ENCODE peak calls at places on chromosomes 16 and 17, in six cellular contexts. One of them, this sample, is unnamed.

GRCh38 chr17:67136191-67137025 is 92.1 kb downstream of the CACNG1 start:
- DNase-seq in fibroblast of lung: no peak
- DNase-seq in mucosa of descending colon: no peak
- DNase-seq in SIG-M5: no peak
- DNase-seq in kidney: no peak
- DNase-seq in germinal center: no peak
- DNase-seq in this sample: no peak

GRCh38 chr16:56611281-56611833 is 3.0 kb downstream of the MT2A start:
- DNase-seq in SIG-M5: no peak
- DNase-seq in kidney: peak; percentile 72
- DNase-seq in germinal center: no peak
- DNase-seq in fibroblast of lung: peak; percentile 49
- DNase-seq in mucosa of descending colon: peak; percentile 23
- DNase-seq in this sample: peak; percentile 55

GRCh38 chr16:1920727-1921155 is 2.5 kb upstream of the HS3ST6 start:
- DNase-seq in SIG-M5: no peak
- DNase-seq in fibroblast of lung: no peak
- DNase-seq in kidney: no peak
- DNase-seq in mucosa of descending colon: no peak
- DNase-seq in germinal center: no peak
- DNase-seq in this sample: no peak

GRCh38 chr16:63037761-63038562 is 1001.7 kb upstream of the CDH8 start:
- DNase-seq in mucosa of descending colon: no peak
- DNase-seq in fibroblast of lung: no peak
- DNase-seq in kidney: no peak
- DNase-seq in SIG-M5: no peak
- DNase-seq in germinal center: no peak
- DNase-seq in this sample: no peak

GRCh38 chr17:10200645-10201044 is 2.2 kb upstream of the GAS7 start:
- DNase-seq in mucosa of descending colon: no peak
- DNase-seq in kidney: no peak
- DNase-seq in SIG-M5: no peak
- DNase-seq in fibroblast of lung: no peak
- DNase-seq in germinal center: no peak
- DNase-seq in this sample: no peak

GRCh38 chr17:74089869-74090464 is 113.5 kb upstream of the RPL38 start:
- DNase-seq in mucosa of descending colon: peak; percentile 70
- DNase-seq in SIG-M5: no peak
- DNase-seq in fibroblast of lung: peak; percentile 20
- DNase-seq in kidney: no peak
- DNase-seq in germinal center: peak; percentile 49
- DNase-seq in this sample: peak; percentile 64

GRCh38 chr17:45265823-45266222 is 3.9 kb upstream of the SPATA32 start:
- DNase-seq in fibroblast of lung: peak; percentile 83
- DNase-seq in mucosa of descending colon: peak; percentile 75
- DNase-seq in kidney: no peak
- DNase-seq in germinal center: no peak
- DNase-seq in SIG-M5: no peak
- DNase-seq in this sample: peak; percentile 90

GRCh38 chr17:42000399-42001076 is 16.7 kb downstream of the DNAJC7 start:
- DNase-seq in kidney: no peak
- DNase-seq in germinal center: no peak
- DNase-seq in fibroblast of lung: no peak
- DNase-seq in mucosa of descending colon: no peak
- DNase-seq in SIG-M5: no peak
- DNase-seq in this sample: no peak

GRCh38 chr16:67014641-67015315 is 14.2 kb upstream of the CBFB start:
- DNase-seq in germinal center: no peak
- DNase-seq in mucosa of descending colon: peak; percentile 8
- DNase-seq in SIG-M5: no peak
- DNase-seq in fibroblast of lung: no peak
- DNase-seq in kidney: peak; percentile 58
- DNase-seq in this sample: no peak

GRCh38 chr16:73047536-73048291 is at the start of gene ZFHX3:
- DNase-seq in kidney: peak; percentile 91
- DNase-seq in germinal center: peak; percentile 64
- DNase-seq in SIG-M5: no peak
- DNase-seq in fibroblast of lung: peak; percentile 66
- DNase-seq in mucosa of descending colon: peak; percentile 83
- DNase-seq in this sample: peak; percentile 73

GRCh38 chr17:77085916-77086432 is 54.8 kb upstream of the SEC14L1 start:
- DNase-seq in mucosa of descending colon: no peak
- DNase-seq in kidney: no peak
- DNase-seq in fibroblast of lung: no peak
- DNase-seq in SIG-M5: no peak
- DNase-seq in germinal center: no peak
- DNase-seq in this sample: no peak

GRCh38 chr16:90046122-90046970 is 27.1 kb upstream of the DBNDD1 start:
- DNase-seq in germinal center: no peak
- DNase-seq in SIG-M5: no peak
- DNase-seq in mucosa of descending colon: no peak
- DNase-seq in fibroblast of lung: no peak
- DNase-seq in kidney: no peak
- DNase-seq in this sample: no peak

GRCh38 chr17:73247728-73248127 is 14.0 kb downstream of the CPSF4L start:
- DNase-seq in germinal center: no peak
- DNase-seq in kidney: no peak
- DNase-seq in mucosa of descending colon: no peak
- DNase-seq in SIG-M5: no peak
- DNase-seq in fibroblast of lung: no peak
- DNase-seq in this sample: peak; percentile 19

GRCh38 chr17:61411114-61411943 is 11.7 kb downstream of the TBX2 start:
- DNase-seq in kidney: peak; percentile 90
- DNase-seq in germinal center: no peak
- DNase-seq in mucosa of descending colon: peak; percentile 68
- DNase-seq in fibroblast of lung: peak; percentile 77
- DNase-seq in SIG-M5: no peak
- DNase-seq in this sample: peak; percentile 58

GRCh38 chr17:48555183-48555615 is 10.3 kb upstream of the HOXB2 start:
- DNase-seq in SIG-M5: no peak
- DNase-seq in germinal center: no peak
- DNase-seq in fibroblast of lung: peak; percentile 99
- DNase-seq in kidney: no peak
- DNase-seq in mucosa of descending colon: no peak
- DNase-seq in this sample: peak; percentile 95

GRCh38 chr17:80789356-80789902 is 202.2 kb upstream of the CHMP6 start:
- DNase-seq in kidney: no peak
- DNase-seq in germinal center: no peak
- DNase-seq in fibroblast of lung: peak; percentile 89
- DNase-seq in SIG-M5: no peak
- DNase-seq in mucosa of descending colon: no peak
- DNase-seq in this sample: peak; percentile 94

GRCh38 chr17:64155090-64155630 is 25.2 kb upstream of the ERN1 start:
- DNase-seq in fibroblast of lung: no peak
- DNase-seq in SIG-M5: no peak
- DNase-seq in mucosa of descending colon: no peak
- DNase-seq in kidney: no peak
- DNase-seq in germinal center: no peak
- DNase-seq in this sample: no peak

GRCh38 chr17:37064166-37064565 is 115.4 kb downstream of the AATF start:
- DNase-seq in SIG-M5: no peak
- DNase-seq in fibroblast of lung: no peak
- DNase-seq in kidney: no peak
- DNase-seq in germinal center: no peak
- DNase-seq in mucosa of descending colon: no peak
- DNase-seq in this sample: no peak

GRCh38 chr17:28916302-28916934 is 13.5 kb upstream of the DHRS13 start:
- DNase-seq in fibroblast of lung: peak; percentile 25
- DNase-seq in mucosa of descending colon: no peak
- DNase-seq in SIG-M5: no peak
- DNase-seq in germinal center: peak; percentile 45
- DNase-seq in kidney: no peak
- DNase-seq in this sample: peak; percentile 56

GRCh38 chr17:40612510-40613244 is 34.9 kb downstream of the SMARCE1 start:
- DNase-seq in germinal center: no peak
- DNase-seq in fibroblast of lung: no peak
- DNase-seq in kidney: no peak
- DNase-seq in mucosa of descending colon: no peak
- DNase-seq in SIG-M5: no peak
- DNase-seq in this sample: no peak

GRCh38 chr17:58333396-58334207 is 5.0 kb upstream of the TSPOAP1 start:
- DNase-seq in fibroblast of lung: no peak
- DNase-seq in SIG-M5: no peak
- DNase-seq in germinal center: no peak
- DNase-seq in mucosa of descending colon: peak; percentile 29
- DNase-seq in kidney: peak; percentile 32
- DNase-seq in this sample: no peak

GRCh38 chr17:38538906-38539305 is 66.8 kb downstream of the SRCIN1 start:
- DNase-seq in SIG-M5: no peak
- DNase-seq in kidney: no peak
- DNase-seq in fibroblast of lung: no peak
- DNase-seq in mucosa of descending colon: no peak
- DNase-seq in germinal center: no peak
- DNase-seq in this sample: no peak

GRCh38 chr17:13024526-13025263 is 6.9 kb upstream of the ELAC2 start:
- DNase-seq in germinal center: peak; percentile 71
- DNase-seq in SIG-M5: no peak
- DNase-seq in kidney: peak; percentile 78
- DNase-seq in mucosa of descending colon: peak; percentile 78
- DNase-seq in fibroblast of lung: peak; percentile 30
- DNase-seq in this sample: peak; percentile 36

GRCh38 chr17:59337741-59338299 is 6.4 kb downstream of the YPEL2 start:
- DNase-seq in germinal center: no peak
- DNase-seq in mucosa of descending colon: no peak
- DNase-seq in kidney: no peak
- DNase-seq in fibroblast of lung: no peak
- DNase-seq in SIG-M5: no peak
- DNase-seq in this sample: no peak

GRCh38 chr17:8173056-8173870 is 2.9 kb downstream of the TMEM107 start:
- DNase-seq in fibroblast of lung: peak; percentile 99
- DNase-seq in SIG-M5: peak; percentile 89
- DNase-seq in mucosa of descending colon: peak; percentile 67
- DNase-seq in kidney: peak; percentile 85
- DNase-seq in germinal center: peak; percentile 80
- DNase-seq in this sample: peak; percentile 95

GRCh38 chr16:31477220-31478216 is 5.4 kb upstream of the SLC5A2 start:
- DNase-seq in kidney: peak; percentile 94
- DNase-seq in germinal center: peak; percentile 80
- DNase-seq in SIG-M5: no peak
- DNase-seq in fibroblast of lung: no peak
- DNase-seq in mucosa of descending colon: peak; percentile 92
- DNase-seq in this sample: no peak

GRCh38 chr16:66588981-66589713 is 9.9 kb downstream of the CMTM2 start:
- DNase-seq in germinal center: peak; percentile 50
- DNase-seq in SIG-M5: no peak
- DNase-seq in kidney: no peak
- DNase-seq in mucosa of descending colon: peak; percentile 59
- DNase-seq in fibroblast of lung: no peak
- DNase-seq in this sample: no peak

GRCh38 chr17:72273301-72274056 is 152.7 kb downstream of the SOX9 start:
- DNase-seq in mucosa of descending colon: no peak
- DNase-seq in fibroblast of lung: no peak
- DNase-seq in germinal center: no peak
- DNase-seq in kidney: no peak
- DNase-seq in SIG-M5: no peak
- DNase-seq in this sample: no peak

GRCh38 chr16:19294156-19294649 is 8.7 kb downstream of the CLEC19A start:
- DNase-seq in kidney: no peak
- DNase-seq in mucosa of descending colon: no peak
- DNase-seq in fibroblast of lung: no peak
- DNase-seq in germinal center: peak; percentile 37
- DNase-seq in SIG-M5: peak; percentile 72
- DNase-seq in this sample: no peak

GRCh38 chr16:78075800-78076199 is 23.7 kb upstream of the WWOX start:
- DNase-seq in SIG-M5: no peak
- DNase-seq in fibroblast of lung: no peak
- DNase-seq in mucosa of descending colon: no peak
- DNase-seq in kidney: no peak
- DNase-seq in germinal center: no peak
- DNase-seq in this sample: no peak

GRCh38 chr17:56985371-56986162 is 7.6 kb downstream of the SCPEP1 start:
- DNase-seq in fibroblast of lung: no peak
- DNase-seq in SIG-M5: peak; percentile 41
- DNase-seq in mucosa of descending colon: no peak
- DNase-seq in kidney: no peak
- DNase-seq in germinal center: no peak
- DNase-seq in this sample: no peak

GRCh38 chr17:48375356-48375755 is 54.7 kb downstream of the SKAP1 start:
- DNase-seq in germinal center: no peak
- DNase-seq in kidney: no peak
- DNase-seq in SIG-M5: no peak
- DNase-seq in mucosa of descending colon: no peak
- DNase-seq in fibroblast of lung: peak; percentile 58
- DNase-seq in this sample: peak; percentile 79

GRCh38 chr16:50526249-50526648 is 21.9 kb upstream of the NKD1 start:
- DNase-seq in SIG-M5: no peak
- DNase-seq in germinal center: no peak
- DNase-seq in kidney: no peak
- DNase-seq in mucosa of descending colon: no peak
- DNase-seq in fibroblast of lung: no peak
- DNase-seq in this sample: no peak

GRCh38 chr17:32350662-32351418 is 883 bp downstream of the ZNF207 start:
- DNase-seq in germinal center: peak; percentile 10
- DNase-seq in kidney: no peak
- DNase-seq in SIG-M5: no peak
- DNase-seq in mucosa of descending colon: no peak
- DNase-seq in fibroblast of lung: peak; percentile 60
- DNase-seq in this sample: peak; percentile 78